ENCODE peak calls at places on chromosome 13, in eight cellular contexts. S is CD8-positive, alpha-beta T cell; Y is RKO; O is cardiac fibroblast; H is keratinocyte; G is activated CD4-positive, alpha-beta T cell treated with anti-CD3 and anti-CD28 coated beads for 24 hours; A is ecto neural progenitor cell; N is AG09309. T is an unnamed sample.

GRCh38 chr13:46121597-46122163 is 16.8 kb upstream of the CPB2 start:
- DNase-seq in S (no peak), Y (no peak), O (no peak), H (no peak), G (no peak), A (no peak), N (no peak), T (no peak)

GRCh38 chr13:45381196-45381595 is 37.0 kb downstream of the SLC25A30 start:
- DNase-seq in S (no peak), Y (no peak), O (no peak), H (no peak), G (no peak), A (no peak), N (no peak), T (no peak)

GRCh38 chr13:111789011-111789410 is 277.9 kb upstream of the SOX1 start:
- DNase-seq in S (no peak), Y (no peak), O (no peak), H (no peak), G (no peak), A (peak; percentile 41), N (no peak), T (no peak)

GRCh38 chr13:98520674-98521449 is 56.0 kb downstream of the STK24 start:
- DNase-seq in S (no peak), Y (no peak), O (no peak), H (no peak), G (no peak), A (no peak), N (no peak), T (no peak)

GRCh38 chr13:50081106-50081898 is 66.1 kb downstream of the KCNRG start:
- DNase-seq in S (peak; percentile 27), Y (peak; percentile 47), O (no peak), H (no peak), G (peak; percentile 35), A (peak; percentile 84), N (no peak), T (peak; percentile 44)

GRCh38 chr13:113882266-113882627 is 18.4 kb upstream of the GAS6 start:
- DNase-seq in S (no peak), Y (no peak), O (peak; percentile 26), H (no peak), G (no peak), A (no peak), N (no peak), T (no peak)

GRCh38 chr13:110509478-110509926 is 52.0 kb downstream of the RAB20 start:
- DNase-seq in S (no peak), Y (no peak), O (no peak), H (no peak), G (no peak), A (no peak), N (no peak), T (no peak)

GRCh38 chr13:33347866-33348265 is 62.3 kb upstream of the STARD13 start:
- DNase-seq in S (no peak), Y (no peak), O (no peak), H (no peak), G (no peak), A (no peak), N (no peak), T (no peak)

GRCh38 chr13:42681394-42681793 is 100.0 kb upstream of the FAM216B start:
- DNase-seq in S (no peak), Y (no peak), O (no peak), H (no peak), G (no peak), A (no peak), N (no peak), T (no peak)

GRCh38 chr13:42821437-42821836 is 40.1 kb downstream of the FAM216B start:
- DNase-seq in S (no peak), Y (no peak), O (peak; percentile 78), H (no peak), G (no peak), A (no peak), N (peak; percentile 52), T (no peak)

GRCh38 chr13:62482351-62482750 is 1066.7 kb upstream of the PCDH20 start:
- DNase-seq in S (no peak), Y (no peak), O (no peak), H (no peak), G (no peak), A (no peak), N (no peak), T (no peak)

GRCh38 chr13:111210488-111210887 is 95.4 kb downstream of the ARHGEF7 start:
- DNase-seq in S (no peak), Y (no peak), O (peak; percentile 88), H (no peak), G (no peak), A (no peak), N (peak; percentile 68), T (no peak)

GRCh38 chr13:113592571-113592970 is 8.0 kb downstream of the TFDP1 start:
- DNase-seq in S (no peak), Y (no peak), O (no peak), H (no peak), G (no peak), A (peak; percentile 29), N (no peak), T (peak; percentile 15)

GRCh38 chr13:49679244-49679643 is 12.0 kb downstream of the EBPL start:
- DNase-seq in S (no peak), Y (no peak), O (peak; percentile 44), H (no peak), G (no peak), A (no peak), N (no peak), T (peak; percentile 56)

GRCh38 chr13:112172641-112173171 is 105.8 kb downstream of the SOX1 start:
- DNase-seq in S (no peak), Y (no peak), O (no peak), H (no peak), G (no peak), A (no peak), N (no peak), T (no peak)

GRCh38 chr13:98900442-98900841 is 77.4 kb downstream of the DOCK9 start:
- DNase-seq in S (no peak), Y (peak; percentile 12), O (no peak), H (no peak), G (no peak), A (no peak), N (no peak), T (no peak)

GRCh38 chr13:88014527-88014926 is 343.4 kb downstream of the SLITRK5 start:
- DNase-seq in S (no peak), Y (no peak), O (no peak), H (no peak), G (no peak), A (no peak), N (no peak), T (no peak)

GRCh38 chr13:100987993-100988392 is 313.4 kb upstream of the TMTC4 start:
- DNase-seq in S (no peak), Y (no peak), O (no peak), H (no peak), G (no peak), A (peak; percentile 48), N (no peak), T (no peak)

GRCh38 chr13:29925457-29925856 is 75.0 kb upstream of the UBL3 start:
- DNase-seq in S (no peak), Y (no peak), O (peak; percentile 97), H (no peak), G (no peak), A (no peak), N (peak; percentile 69), T (no peak)

GRCh38 chr13:44141213-44141724 is 232.4 kb upstream of the SERP2 start:
- DNase-seq in S (no peak), Y (peak; percentile 26), O (peak; percentile 19), H (no peak), G (no peak), A (no peak), N (no peak), T (no peak)

GRCh38 chr13:107091386-107091785 is 523.4 kb upstream of the ARGLU1 start:
- DNase-seq in S (no peak), Y (no peak), O (no peak), H (no peak), G (no peak), A (no peak), N (no peak), T (no peak)